ENCODE peak calls at places on chromosomes 3 and 15, in ten cellular contexts. P, Y, N, W, S, Z, I, G, Q and B are unnamed samples.

GRCh38 chr3:108472011-108472591 is 38.3 kb downstream of the MYH15 start:
- DNase-seq in P (no peak), Y (no peak), N (no peak), W (peak; percentile 95), S (peak; percentile 92), Z (no peak), I (no peak), G (no peak), Q (peak; percentile 73), B (peak; percentile 89)

GRCh38 chr3:55704521-55704920 is 217.4 kb upstream of the WNT5A start:
- DNase-seq in P (no peak), Y (no peak), N (no peak), W (peak; percentile 78), S (peak; percentile 56), Z (no peak), I (no peak), G (no peak), Q (no peak), B (no peak)

GRCh38 chr3:64666171-64666581 is 21.6 kb downstream of the ADAMTS9 start:
- DNase-seq in P (no peak), Y (peak; percentile 43), N (no peak), W (no peak), S (no peak), Z (no peak), I (peak; percentile 28), G (no peak), Q (peak; percentile 11), B (no peak)

GRCh38 chr3:31357451-31357850 is 175.3 kb upstream of the STT3B start:
- DNase-seq in P (no peak), Y (no peak), N (no peak), W (no peak), S (no peak), Z (no peak), I (no peak), G (no peak), Q (no peak), B (no peak)

GRCh38 chr15:43186003-43186353 is 775 bp downstream of the CCNDBP1 start:
- DNase-seq in P (no peak), Y (no peak), N (peak; percentile 48), W (no peak), S (no peak), Z (no peak), I (peak; percentile 18), G (no peak), Q (peak; percentile 10), B (no peak)

GRCh38 chr3:130748981-130749380 is 2.4 kb upstream of the PIK3R4 start:
- DNase-seq in P (no peak), Y (no peak), N (no peak), W (peak; percentile 22), S (no peak), Z (no peak), I (no peak), G (no peak), Q (no peak), B (no peak)

GRCh38 chr3:4615734-4616133 is 122.6 kb downstream of the ITPR1 start:
- DNase-seq in P (no peak), Y (no peak), N (no peak), W (no peak), S (no peak), Z (no peak), I (no peak), G (no peak), Q (no peak), B (no peak)

GRCh38 chr15:73813071-73813470 is 59.9 kb upstream of the INSYN1 start:
- DNase-seq in P (no peak), Y (no peak), N (no peak), W (no peak), S (no peak), Z (no peak), I (no peak), G (no peak), Q (no peak), B (no peak)

GRCh38 chr3:191961036-191961435 is 500.1 kb downstream of the PYDC2 start:
- DNase-seq in P (no peak), Y (no peak), N (no peak), W (no peak), S (no peak), Z (no peak), I (no peak), G (no peak), Q (no peak), B (no peak)

GRCh38 chr3:119206611-119207511 is 33.5 kb downstream of the UPK1B start:
- DNase-seq in P (no peak), Y (peak; percentile 29), N (no peak), W (no peak), S (no peak), Z (no peak), I (peak; percentile 40), G (no peak), Q (peak; percentile 85), B (peak; percentile 59)

GRCh38 chr15:90603893-90604292 is 74.2 kb downstream of the CRTC3 start:
- DNase-seq in P (peak; percentile 58), Y (no peak), N (no peak), W (no peak), S (no peak), Z (no peak), I (peak; percentile 35), G (no peak), Q (peak; percentile 47), B (no peak)

GRCh38 chr15:49620658-49621326 is at the start of the genes DTWD1 and FAM227B:
- DNase-seq in P (peak; percentile 86), Y (peak; percentile 99), N (peak; percentile 88), W (peak; percentile 98), S (peak; percentile 99), Z (peak; percentile 95), I (peak; percentile 98), G (peak; percentile 52), Q (peak; percentile 96), B (peak; percentile 95)

DNA sequence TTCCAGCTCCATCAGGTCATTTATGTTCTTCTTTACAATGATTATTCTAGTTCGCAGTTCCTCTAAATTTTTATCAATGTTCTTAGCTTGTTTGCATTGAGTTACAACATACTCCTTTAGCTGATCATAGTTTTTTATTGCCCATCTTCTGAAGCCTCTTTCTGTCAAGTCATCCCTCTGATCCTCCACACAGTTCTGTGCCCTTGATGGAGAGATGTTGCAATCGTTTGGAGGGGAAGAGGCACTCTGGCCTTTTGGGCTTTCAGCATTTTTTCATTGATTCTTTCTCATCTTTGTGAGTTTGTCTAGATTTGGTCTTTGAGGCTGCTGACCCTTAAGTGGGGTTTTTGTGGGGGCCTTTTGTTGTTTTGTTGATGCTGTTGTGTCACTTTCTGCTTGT is 234.6 kb upstream of the CBLB start:
- DNase-seq in P (no peak), Y (no peak), N (no peak), W (no peak), S (no peak), Z (no peak), I (no peak), G (no peak), Q (no peak), B (no peak)
- TF ChIP-seq CTCF in P (no peak), Y (no peak), N (no peak), W (no peak), S (no peak), Z (no peak), I (no peak), G (no peak), Q (no peak), B (no peak)

DNA sequence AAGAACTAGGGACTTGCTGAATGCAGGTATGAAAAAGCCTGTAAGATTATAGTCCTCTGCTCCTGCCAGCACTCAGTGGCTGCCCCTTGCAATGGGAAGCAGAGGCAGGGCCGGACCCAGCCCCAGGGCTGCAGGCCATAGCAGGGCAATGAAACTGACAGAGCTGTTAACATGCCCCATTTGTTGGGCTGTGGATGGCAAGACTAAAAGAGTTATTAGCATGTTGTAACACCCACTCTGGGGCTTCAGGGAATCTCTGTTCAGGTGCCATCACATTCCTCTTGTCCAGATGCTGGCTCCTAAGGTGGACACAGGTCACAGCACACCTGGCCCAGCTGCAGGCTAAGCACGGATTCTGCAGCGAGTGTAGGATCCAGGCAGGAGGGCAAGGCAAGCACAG is 7.4 kb upstream of the OR5H2 start:
- DNase-seq in P (no peak), Y (no peak), N (no peak), W (no peak), S (no peak), Z (no peak), I (no peak), G (no peak), Q (no peak), B (no peak)
- TF ChIP-seq CTCF in P (no peak), Y (no peak), N (no peak), W (no peak), S (no peak), Z (no peak), I (no peak), G (no peak), Q (no peak), B (no peak)

DNA sequence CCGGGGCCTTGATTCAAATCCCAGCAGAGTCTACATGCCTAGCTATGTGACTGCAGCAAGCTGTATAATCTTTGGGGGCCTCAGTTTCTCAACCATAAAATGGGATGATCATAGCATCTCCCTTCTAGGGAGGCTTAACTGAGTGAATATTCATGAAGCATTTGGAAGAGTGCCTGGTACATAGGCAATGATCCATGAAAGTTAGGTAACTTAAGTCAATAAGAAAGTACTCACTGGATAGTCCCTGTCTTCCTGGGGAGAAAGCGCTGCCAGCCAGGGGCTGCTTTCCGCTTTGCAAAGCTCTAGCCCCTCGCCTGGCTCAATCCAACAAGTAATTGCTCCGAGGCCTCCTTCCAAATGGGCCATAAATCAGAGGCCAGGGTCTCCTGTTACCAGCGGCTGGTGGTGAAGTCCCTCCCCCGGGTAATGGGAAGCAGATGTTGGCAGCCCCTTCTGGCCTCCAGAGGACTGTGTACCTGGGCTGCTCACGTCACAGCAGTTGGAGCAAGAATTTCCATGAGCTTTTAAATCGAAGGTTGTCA is 521.9 kb upstream of the PROK2 start:
- DNase-seq in P (no peak), Y (no peak), N (no peak), W (peak; percentile 33), S (peak; percentile 81), Z (no peak), I (peak; percentile 47), G (no peak), Q (no peak), B (no peak)
- TF ChIP-seq CTCF in P (no peak), Y (no peak), N (no peak), W (no peak), S (no peak), Z (no peak), I (no peak), G (no peak), Q (no peak), B (no peak)

GRCh38 chr3:73094951-73095350 is 33.5 kb downstream of the EBLN2 start:
- DNase-seq in P (no peak), Y (no peak), N (no peak), W (no peak), S (no peak), Z (no peak), I (no peak), G (no peak), Q (no peak), B (no peak)

GRCh38 chr3:73098873-73099272 is 37.4 kb downstream of the EBLN2 start:
- DNase-seq in P (no peak), Y (no peak), N (no peak), W (no peak), S (no peak), Z (no peak), I (no peak), G (no peak), Q (no peak), B (no peak)

GRCh38 chr3:73098026-73098425 is 36.6 kb downstream of the EBLN2 start:
- DNase-seq in P (no peak), Y (no peak), N (no peak), W (no peak), S (no peak), Z (no peak), I (no peak), G (no peak), Q (no peak), B (no peak)

GRCh38 chr3:73096169-73096568 is 34.7 kb downstream of the EBLN2 start:
- DNase-seq in P (no peak), Y (no peak), N (no peak), W (no peak), S (no peak), Z (no peak), I (no peak), G (no peak), Q (no peak), B (no peak)

GRCh38 chr3:73094127-73094526 is 32.7 kb downstream of the EBLN2 start:
- DNase-seq in P (no peak), Y (no peak), N (peak; percentile 40), W (no peak), S (no peak), Z (no peak), I (no peak), G (no peak), Q (peak; percentile 58), B (peak; percentile 5)
- TF ChIP-seq CTCF in P (no peak), Y (no peak), N (peak; percentile 2), W (no peak), S (peak; percentile 1), Z (no peak), I (no peak), G (no peak), Q (no peak), B (no peak)